ENCODE peak calls at places on chromosome 17, in ten cellular contexts. G is breast epithelium, Z is brain microvascular endothelial cell, H is stomach, B is GM23248, Y is uterus, O is left ventricle myocardium inferior, M is transverse colon, N is dorsolateral prefrontal cortex, X is body of pancreas. Q is an unnamed sample.
A peak's percentile ranks its signal among the peaks of the same experiment; 100 is the strongest.

GRCh38 chr17:13806023-13806553 is 204.4 kb upstream of the HS3ST3A1 start:
- DNase-seq in B (no peak), G (no peak), X (no peak), Z (no peak), O (no peak), M (no peak), N (no peak), Y (no peak), H (no peak), Q (no peak)

GRCh38 chr17:8153550-8153956 is 1.3 kb upstream of the PER1 start:
- DNase-seq in Y (peak; percentile 90), H (peak; percentile 73), B (peak; percentile 100), X (peak; percentile 97), N (peak; percentile 90), G (no peak), O (peak; percentile 73), M (peak; percentile 85), Z (peak; percentile 94), Q (peak; percentile 95)

GRCh38 chr17:75273968-75274708 is 3.1 kb upstream of the MIF4GD start:
- DNase-seq in Y (no peak), Z (peak; percentile 43), G (no peak), X (no peak), B (peak; percentile 88), O (no peak), M (no peak), H (no peak), N (no peak), Q (no peak)

GRCh38 chr17:80034977-80035686 is 540 bp downstream of the TBC1D16 start:
- DNase-seq in N (no peak), Y (no peak), Z (peak; percentile 20), M (peak; percentile 54), O (no peak), H (no peak), G (no peak), B (peak; percentile 74), X (peak; percentile 36), Q (peak; percentile 47)

GRCh38 chr17:61467416-61468262 is 15.4 kb downstream of the TBX4 start:
- DNase-seq in X (peak; percentile 22), M (peak; percentile 32), B (peak; percentile 43), H (peak; percentile 38), G (peak; percentile 42), N (no peak), Z (peak; percentile 28), O (peak; percentile 44), Y (peak; percentile 14), Q (no peak)

GRCh38 chr17:19727466-19728113 is 11.2 kb upstream of the SLC47A2 start:
- DNase-seq in H (no peak), B (peak; percentile 89), G (no peak), Z (peak; percentile 26), X (peak; percentile 76), N (peak; percentile 68), Y (peak; percentile 73), M (peak; percentile 41), O (peak; percentile 60), Q (peak; percentile 74)

GRCh38 chr17:28145348-28145747 is 102.9 kb downstream of the NLK start:
- DNase-seq in H (no peak), X (no peak), Z (peak; percentile 8), Y (no peak), G (no peak), N (no peak), M (no peak), O (no peak), B (peak; percentile 60), Q (no peak)

GRCh38 chr17:28982191-28982793 is 23.5 kb downstream of the SEZ6 start:
- DNase-seq in Y (no peak), M (peak; percentile 16), B (no peak), X (peak; percentile 64), Z (peak; percentile 37), N (no peak), O (no peak), H (no peak), G (no peak), Q (no peak)

GRCh38 chr17:31339906-31340661 is 18.7 kb upstream of the EVI2A start:
- DNase-seq in Y (no peak), O (no peak), M (no peak), N (peak; percentile 58), G (no peak), X (no peak), Z (peak; percentile 64), H (no peak), B (peak; percentile 86), Q (no peak)

GRCh38 chr17:55549140-55549539 is 37.9 kb upstream of the SMIM36 start:
- DNase-seq in Z (peak; percentile 10), N (no peak), X (no peak), H (no peak), B (peak; percentile 10), Y (no peak), M (no peak), O (no peak), G (no peak), Q (no peak)

GRCh38 chr17:4297351-4297750 is 33.6 kb upstream of the ANKFY1 start:
- DNase-seq in B (peak; percentile 4), O (no peak), G (no peak), M (no peak), Y (no peak), Z (no peak), N (no peak), H (no peak), X (no peak), Q (no peak)

GRCh38 chr17:40145476-40145875 is 5.1 kb downstream of the CASC3 start:
- DNase-seq in O (no peak), G (no peak), N (no peak), M (no peak), Z (no peak), X (no peak), Y (no peak), B (no peak), H (no peak), Q (no peak)

GRCh38 chr17:7797976-7798375 is 36.0 kb upstream of the KDM6B start:
- DNase-seq in N (no peak), G (no peak), H (no peak), Z (no peak), X (no peak), O (no peak), B (no peak), M (no peak), Y (no peak), Q (no peak)

GRCh38 chr17:1639549-1639948 is 6.0 kb downstream of the SCARF1 start:
- DNase-seq in H (no peak), M (no peak), N (no peak), Y (no peak), Z (no peak), B (no peak), O (no peak), G (no peak), X (peak; percentile 64), Q (no peak)

GRCh38 chr17:28298449-28298848 is 20.6 kb upstream of the TMEM97 start:
- DNase-seq in B (no peak), H (no peak), Y (no peak), N (no peak), G (no peak), M (no peak), X (no peak), O (no peak), Z (no peak), Q (no peak)

GRCh38 chr17:10792156-10792555 is 11.7 kb downstream of the TMEM238L start:
- DNase-seq in N (no peak), O (no peak), G (peak; percentile 75), H (peak; percentile 85), Y (no peak), B (no peak), Z (no peak), M (peak; percentile 58), X (no peak), Q (no peak)

GRCh38 chr17:9729034-9729650 is 62.2 kb downstream of the DHRS7C start:
- DNase-seq in G (no peak), H (no peak), M (no peak), B (peak; percentile 61), X (peak; percentile 18), N (no peak), Y (no peak), Z (no peak), O (no peak), Q (peak; percentile 66)

GRCh38 chr17:74768069-74768762 is 7.9 kb downstream of the NAT9 start:
- DNase-seq in X (peak; percentile 96), Z (no peak), H (peak; percentile 89), O (peak; percentile 84), G (peak; percentile 82), M (no peak), Y (no peak), B (peak; percentile 92), N (no peak), Q (no peak)

GRCh38 chr17:65557349-65558310 is 3.8 kb downstream of the AXIN2 start:
- DNase-seq in N (no peak), H (no peak), M (no peak), Z (no peak), G (no peak), O (no peak), X (no peak), Y (no peak), B (peak; percentile 79), Q (peak; percentile 73)

GRCh38 chr17:58532555-58532951 is 18.1 kb upstream of the MTMR4 start:
- DNase-seq in M (no peak), O (no peak), Z (no peak), H (no peak), Y (no peak), G (no peak), B (no peak), X (no peak), N (no peak), Q (no peak)
- H3K27ac ChIP-seq in M (no peak overlapping the region), O (peak overlapping the region; percentile 82), Z (no peak overlapping the region), H (no peak overlapping the region), Y (peak overlapping the region; percentile 22), G (peak overlapping the region; percentile 5), B (no peak overlapping the region), X (no peak overlapping the region), N (peak overlapping the region; percentile 96), Q (no peak overlapping the region)

DNA sequence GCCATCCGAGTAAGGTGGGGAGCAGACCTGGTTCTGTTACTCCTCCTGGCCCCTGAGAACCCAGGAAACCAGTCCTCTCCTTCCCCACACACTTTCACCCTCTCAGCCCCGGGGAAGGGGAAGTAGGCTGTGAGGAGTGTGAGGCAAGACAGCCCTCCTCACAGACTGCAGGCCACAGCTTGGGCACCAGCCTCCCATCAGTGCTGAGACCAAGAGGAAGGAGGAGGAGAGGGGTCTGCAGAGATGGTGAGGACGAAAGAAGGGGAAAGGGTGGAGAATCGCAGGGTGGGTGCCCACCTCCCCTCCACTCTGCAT is 7.0 kb downstream of the G6PC3 start:
- DNase-seq in M (no peak), N (no peak), B (no peak), H (no peak), Y (no peak), X (no peak), G (no peak), O (no peak), Z (no peak), Q (no peak)
- H3K27ac ChIP-seq in M (no peak overlapping the region), N (peak overlapping the region; percentile 34), B (no peak overlapping the region), H (no peak overlapping the region), Y (no peak overlapping the region), X (no peak overlapping the region), G (peak overlapping the region; percentile 38), O (peak overlapping the region; percentile 15), Z (no peak overlapping the region), Q (peak overlapping the region; percentile 43)

GRCh38 chr17:18318122-18318521 is 3.0 kb downstream of the SMCR8 start:
- DNase-seq in X (no peak), H (no peak), M (no peak), Z (no peak), N (no peak), O (no peak), B (peak; percentile 9), G (no peak), Y (no peak), Q (no peak)
- H3K27ac ChIP-seq in X (no peak overlapping the region), H (no peak overlapping the region), M (no peak overlapping the region), Z (no peak overlapping the region), N (no peak overlapping the region), O (peak overlapping the region; percentile 4), B (no peak overlapping the region), G (peak overlapping the region; percentile 57), Y (no peak overlapping the region), Q (no peak overlapping the region)

GRCh38 chr17:50631195-50631907 is 3.3 kb upstream of the ABCC3 start:
- DNase-seq in B (peak; percentile 50), H (no peak), O (no peak), M (no peak), Y (peak; percentile 52), X (no peak), G (no peak), N (no peak), Z (no peak), Q (no peak)
- H3K27ac ChIP-seq in B (no peak overlapping the region), H (peak overlapping the region; percentile 26), O (no peak overlapping the region), M (peak overlapping the region; percentile 73), Y (no peak overlapping the region), X (peak overlapping the region; percentile 3), G (no peak overlapping the region), N (no peak overlapping the region), Z (no peak overlapping the region), Q (no peak overlapping the region)